ENCODE peak calls at places on chromosomes 7 and 10, in five cellular contexts. L, X, B, S and F are unnamed samples.

GRCh38 chr10:106360870-106361269 is 803.6 kb downstream of the SORCS1 start:
- DNase-seq in X (no peak), L (no peak), S (peak), B (no peak), F (no peak)

GRCh38 chr10:22505923-22506685 is 160.8 kb downstream of the SPAG6 start:
- DNase-seq in L (no peak), B (no peak), X (no peak), S (peak), F (no peak)

GRCh38 chr10:48400129-48400849 is 93.8 kb downstream of the MAPK8 start:
- DNase-seq in X (peak), B (no peak), L (no peak), S (peak), F (no peak)

GRCh38 chr10:124217906-124218769 is 124.7 kb upstream of the CHST15 start:
- DNase-seq in L (peak), S (peak), X (no peak), B (peak), F (peak)

GRCh38 chr7:140033036-140033435 is 29.7 kb downstream of the PARP12 start:
- DNase-seq in S (peak), X (peak), L (no peak), B (no peak), F (no peak)

GRCh38 chr7:47482013-47482761 is 99.7 kb downstream of the TNS3 start:
- DNase-seq in S (peak), L (no peak), B (peak), X (peak), F (no peak)

GRCh38 chr7:102291056-102291915 is 4.6 kb downstream of the SH2B2 start:
- DNase-seq in L (no peak), S (no peak), X (no peak), B (no peak), F (no peak)

GRCh38 chr7:48285365-48285764 is 114.1 kb downstream of the ABCA13 start:
- DNase-seq in B (no peak), X (no peak), L (no peak), S (peak), F (no peak)

GRCh38 chr10:48459270-48460147 is 145.4 kb downstream of the ARHGAP22 start:
- DNase-seq in B (no peak), X (no peak), S (no peak), L (peak), F (no peak)

GRCh38 chr10:34260904-34261303 is 554.2 kb downstream of the PARD3 start:
- DNase-seq in S (no peak), X (no peak), B (no peak), L (no peak), F (no peak)

GRCh38 chr10:34262965-34263364 is 552.1 kb downstream of the PARD3 start:
- DNase-seq in B (no peak), S (peak), X (peak), L (peak), F (no peak)
- TF ChIP-seq CTCF in B (no peak), S (peak), X (no peak), L (peak), F (no peak)

DNA sequence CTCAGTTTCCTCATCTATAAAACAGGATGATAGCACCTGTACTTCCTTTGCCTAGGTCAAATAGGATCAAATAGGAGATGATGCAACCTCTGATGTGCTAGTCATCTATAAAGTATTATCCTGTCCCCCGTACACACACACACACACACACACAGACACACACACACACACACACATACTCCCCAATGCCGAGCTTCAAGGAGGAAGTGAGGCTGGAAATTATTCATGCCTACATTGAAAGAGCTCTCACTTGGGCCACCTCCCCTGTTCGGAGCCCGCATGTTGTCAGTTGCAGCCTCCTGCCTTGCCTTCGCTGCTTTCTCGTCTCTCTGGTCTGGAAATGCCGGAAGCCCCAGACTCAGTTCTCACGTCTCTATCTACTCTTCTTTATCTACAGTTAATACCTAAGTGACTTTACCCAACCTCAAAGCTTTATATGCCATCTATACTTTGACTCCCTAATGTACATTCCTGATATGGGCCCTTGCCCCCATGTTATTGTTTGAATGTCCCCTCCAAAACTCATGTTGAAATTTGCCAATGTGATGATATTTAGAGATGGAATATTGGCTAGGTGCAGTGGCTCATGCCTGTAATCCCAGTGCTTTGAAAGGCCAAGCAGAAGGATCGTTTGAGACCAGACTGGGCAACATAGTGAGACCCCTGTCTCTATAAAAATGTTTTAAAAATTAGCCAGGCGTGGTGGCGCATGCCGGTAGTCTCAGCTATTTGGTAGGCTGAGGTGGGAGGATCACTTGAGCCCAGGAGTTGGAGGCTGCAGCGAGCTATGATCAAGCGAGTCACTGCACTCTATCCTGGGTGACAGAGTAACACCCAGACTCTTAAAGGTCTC is 6.9 kb upstream of the UBE2H start:
- DNase-seq in X (peak), L (no peak), S (peak), B (no peak), F (no peak)
- H3K4me2 ChIP-seq in X (no peak), L (no peak), S (peak), B (peak), F (no peak)

DNA sequence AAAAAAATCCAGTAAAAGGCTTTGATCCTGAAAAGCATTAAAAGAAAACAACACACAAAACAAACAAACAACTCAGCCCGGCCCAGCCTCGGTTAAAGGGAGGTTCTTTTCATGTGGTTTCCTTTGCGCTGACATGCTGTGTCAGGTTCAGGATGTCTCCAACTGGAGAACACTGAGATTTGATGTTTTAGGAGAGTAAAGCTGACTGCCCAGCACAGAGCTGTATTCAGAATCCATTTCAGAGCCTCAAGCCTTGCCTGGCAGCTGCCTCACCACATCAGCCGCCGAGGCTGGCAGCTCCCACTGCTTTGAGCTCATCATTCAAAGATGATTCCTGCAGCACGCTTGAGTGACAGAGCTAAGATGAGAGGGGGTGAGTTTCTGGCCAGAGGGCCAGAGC is 205.8 kb upstream of the LYZL1 start:
- DNase-seq in B (no peak), X (no peak), L (no peak), S (no peak), F (no peak)
- TF ChIP-seq EZH2 in B (no peak), X (no peak), L (no peak), S (no peak), F (no peak)

GRCh38 chr10:12729885-12730284 is 271.6 kb downstream of the CCDC3 start:
- DNase-seq in X (no peak), S (no peak), L (peak), B (no peak), F (peak)
- TF ChIP-seq CTCF in X (peak), S (peak), L (peak), B (no peak), F (peak)